ENCODE peak calls at places on chromosomes 16 and 17, in four cellular contexts. One of them, this sample, is unnamed.
A peak's percentile ranks its signal among the peaks of the same experiment; 100 is the strongest.

GRCh38 chr17:51435641-51436091 is 175.3 kb downstream of the UTP18 start:
- DNase-seq in HepG2: peak; percentile 92
- DNase-seq in GM12878: no peak
- DNase-seq in K562: peak; percentile 62
- DNase-seq in this sample: peak; percentile 51

GRCh38 chr16:276360-277077 is 775 bp upstream of the RGS11 start:
- DNase-seq in HepG2: no peak
- DNase-seq in K562: no peak
- DNase-seq in GM12878: no peak
- DNase-seq in this sample: no peak

GRCh38 chr17:3843935-3844516 is 2.0 kb downstream of the NCBP3 start:
- DNase-seq in HepG2: peak; percentile 59
- DNase-seq in GM12878: no peak
- DNase-seq in K562: peak; percentile 64
- DNase-seq in this sample: peak; percentile 40

GRCh38 chr16:80299416-80299815 is 241.4 kb upstream of the DYNLRB2 start:
- DNase-seq in K562: no peak
- DNase-seq in GM12878: no peak
- DNase-seq in HepG2: peak; percentile 9
- DNase-seq in this sample: no peak

GRCh38 chr16:76265434-76266045 is 11.7 kb upstream of the CNTNAP4 start:
- DNase-seq in GM12878: no peak
- DNase-seq in HepG2: peak; percentile 31
- DNase-seq in K562: peak; percentile 17
- DNase-seq in this sample: no peak

GRCh38 chr17:10171057-10171456 is 27.3 kb downstream of the GAS7 start:
- DNase-seq in K562: no peak
- DNase-seq in GM12878: no peak
- DNase-seq in HepG2: no peak
- DNase-seq in this sample: no peak

GRCh38 chr16:31201511-31202401 is 804 bp downstream of the PYCARD start:
- DNase-seq in HepG2: no peak
- DNase-seq in K562: peak; percentile 68
- DNase-seq in GM12878: no peak
- DNase-seq in this sample: no peak

GRCh38 chr17:71260366-71260765 is 860.5 kb upstream of the SOX9 start:
- DNase-seq in HepG2: no peak
- DNase-seq in K562: no peak
- DNase-seq in GM12878: no peak
- DNase-seq in this sample: no peak

GRCh38 chr17:79778504-79779087 is 648 bp downstream of the CBX2 start:
- DNase-seq in K562: peak; percentile 65
- DNase-seq in HepG2: no peak
- DNase-seq in GM12878: no peak
- DNase-seq in this sample: no peak

GRCh38 chr16:16042076-16042475 is 92.7 kb downstream of the ABCC1 start:
- DNase-seq in HepG2: no peak
- DNase-seq in GM12878: no peak
- DNase-seq in K562: no peak
- DNase-seq in this sample: peak; percentile 54

GRCh38 chr17:5762191-5762590 is 177.9 kb upstream of the NLRP1 start:
- DNase-seq in K562: no peak
- DNase-seq in GM12878: no peak
- DNase-seq in HepG2: no peak
- DNase-seq in this sample: no peak

GRCh38 chr17:66373944-66374817 is 71.8 kb downstream of the PRKCA start:
- DNase-seq in K562: peak; percentile 54
- DNase-seq in HepG2: no peak
- DNase-seq in GM12878: no peak
- DNase-seq in this sample: no peak

GRCh38 chr17:4490109-4490591 is 8.5 kb upstream of the SPNS2 start:
- DNase-seq in K562: no peak
- DNase-seq in HepG2: no peak
- DNase-seq in GM12878: no peak
- DNase-seq in this sample: no peak

GRCh38 chr16:83952940-83953795 is at the start of gene OSGIN1:
- DNase-seq in K562: peak; percentile 98
- DNase-seq in GM12878: peak; percentile 25
- DNase-seq in HepG2: peak; percentile 95
- DNase-seq in this sample: peak; percentile 90

GRCh38 chr16:21649196-21649595 is 3.2 kb downstream of the IGSF6 start:
- DNase-seq in K562: no peak
- DNase-seq in HepG2: no peak
- DNase-seq in GM12878: no peak
- DNase-seq in this sample: no peak

GRCh38 chr16:21652451-21652850 is at the start of gene IGSF6:
- DNase-seq in GM12878: no peak
- DNase-seq in K562: no peak
- DNase-seq in HepG2: no peak
- DNase-seq in this sample: no peak

GRCh38 chr16:21647562-21648164 is 4.7 kb downstream of the IGSF6 start:
- DNase-seq in K562: no peak
- DNase-seq in GM12878: no peak
- DNase-seq in HepG2: peak; percentile 45
- DNase-seq in this sample: no peak

GRCh38 chr16:21653571-21653970 is 1.2 kb upstream of the IGSF6 start:
- DNase-seq in K562: no peak
- DNase-seq in HepG2: no peak
- DNase-seq in GM12878: no peak
- DNase-seq in this sample: no peak

GRCh38 chr16:21650517-21650916 is 1.9 kb downstream of the IGSF6 start:
- DNase-seq in GM12878: no peak
- DNase-seq in HepG2: no peak
- DNase-seq in K562: no peak
- DNase-seq in this sample: no peak
- TF ChIP-seq MYC in GM12878: no peak
- TF ChIP-seq MYC in HepG2: no peak
- TF ChIP-seq MYC in K562: no peak
- TF ChIP-seq MYC in this sample: no peak

GRCh38 chr17:57739402-57740224 is 5.5 kb downstream of the CCDC182 start:
- DNase-seq in K562: peak; percentile 53
- DNase-seq in HepG2: peak; percentile 53
- DNase-seq in GM12878: no peak
- DNase-seq in this sample: no peak
- H3K4me3 ChIP-seq in K562: no peak overlapping the region
- H3K4me3 ChIP-seq in HepG2: no peak overlapping the region
- H3K4me3 ChIP-seq in GM12878: no peak overlapping the region
- H3K4me3 ChIP-seq in this sample: no peak overlapping the region

GRCh38 chr16:66934138-66934838 is at the start of gene CIAO2B:
- DNase-seq in GM12878: peak; percentile 47
- DNase-seq in K562: peak; percentile 93
- DNase-seq in HepG2: peak; percentile 77
- DNase-seq in this sample: peak; percentile 87

GRCh38 chr16:66936462-66936861 is 1.1 kb downstream of the CES2 start:
- DNase-seq in GM12878: no peak
- DNase-seq in HepG2: no peak
- DNase-seq in K562: no peak
- DNase-seq in this sample: no peak

GRCh38 chr16:66933776-66934137 is 445 bp downstream of the CIAO2B start:
- DNase-seq in K562: no peak
- DNase-seq in GM12878: no peak
- DNase-seq in HepG2: no peak
- DNase-seq in this sample: no peak

GRCh38 chr16:66936889-66937554 is 1.7 kb downstream of the CES2 start:
- DNase-seq in GM12878: no peak
- DNase-seq in K562: no peak
- DNase-seq in HepG2: no peak
- DNase-seq in this sample: no peak

DNA sequence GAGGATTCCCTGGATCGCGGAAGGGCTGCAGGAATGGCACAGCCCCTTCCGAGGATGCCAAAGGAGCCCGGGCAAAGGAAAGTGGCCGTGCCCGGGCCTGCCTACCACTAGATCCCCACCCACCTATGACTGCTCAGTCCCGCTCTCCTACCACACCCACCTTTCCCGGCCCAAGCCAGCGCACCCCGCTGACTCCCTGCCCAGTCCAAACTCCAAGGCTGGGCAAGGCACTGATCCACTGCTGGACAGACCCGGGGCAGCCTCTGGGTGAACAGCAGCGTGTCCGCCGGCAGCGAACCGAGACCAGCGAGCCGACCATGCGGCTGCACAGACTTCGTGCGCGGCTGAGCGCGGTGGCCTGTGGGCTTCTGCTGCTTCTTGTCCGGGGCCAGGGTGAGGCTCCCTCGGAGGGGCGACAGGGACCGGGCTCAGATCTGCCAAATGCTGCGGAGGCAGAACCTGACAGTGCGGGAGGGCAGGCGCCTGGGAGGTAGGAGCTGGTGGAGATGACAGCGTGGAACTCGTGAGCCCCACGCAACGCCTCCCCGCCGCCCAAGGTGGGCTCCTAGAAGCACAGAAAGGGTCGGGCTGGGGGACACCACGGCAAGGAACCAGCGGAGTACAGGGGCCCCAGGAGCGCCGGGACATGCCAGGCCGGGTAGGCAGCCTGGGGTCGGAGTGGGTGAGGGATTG is at the start of gene CES2:
- DNase-seq in K562: peak; percentile 31
- DNase-seq in GM12878: no peak
- DNase-seq in HepG2: peak; percentile 84
- DNase-seq in this sample: peak; percentile 35
- H3K9ac ChIP-seq in K562: peak within 1 kb of the TSS; percentile 98
- H3K9ac ChIP-seq in GM12878: peak within 1 kb of the TSS; percentile 94
- H3K9ac ChIP-seq in HepG2: peak within 1 kb of the TSS; percentile 90
- H3K9ac ChIP-seq in this sample: peak within 1 kb of the TSS; percentile 79

GRCh38 chr17:15306406-15306970 is 34.9 kb downstream of the TEKT3 start:
- DNase-seq in HepG2: no peak
- DNase-seq in K562: no peak
- DNase-seq in GM12878: no peak
- DNase-seq in this sample: peak; percentile 6

GRCh38 chr17:15307686-15308085 is 33.7 kb downstream of the TEKT3 start:
- DNase-seq in GM12878: no peak
- DNase-seq in HepG2: no peak
- DNase-seq in K562: no peak
- DNase-seq in this sample: no peak

GRCh38 chr17:15303293-15303692 is 38.1 kb downstream of the TEKT3 start:
- DNase-seq in HepG2: no peak
- DNase-seq in GM12878: no peak
- DNase-seq in K562: no peak
- DNase-seq in this sample: no peak

GRCh38 chr17:15301845-15302244 is 36.7 kb upstream of the PMP22 start:
- DNase-seq in GM12878: no peak
- DNase-seq in K562: no peak
- DNase-seq in HepG2: no peak
- DNase-seq in this sample: no peak

DNA sequence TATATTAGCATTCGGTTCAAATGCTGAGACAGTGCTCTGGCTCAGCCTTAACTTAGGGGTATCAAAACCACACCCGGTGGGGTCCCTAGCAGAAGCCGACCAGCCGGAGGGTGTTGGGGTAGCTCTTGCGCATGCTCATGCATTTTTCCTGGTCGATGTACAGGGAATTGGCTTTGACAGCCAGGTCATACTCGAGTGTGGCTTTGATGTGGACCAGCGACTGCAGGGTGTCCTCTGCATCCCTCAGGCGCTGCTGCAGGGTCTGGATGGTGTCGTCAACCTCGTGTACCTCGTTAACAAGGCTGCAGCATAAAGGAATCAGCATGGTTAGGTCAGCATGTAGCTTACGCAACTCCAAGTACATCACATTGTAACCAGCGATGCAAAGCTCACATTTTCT is 37.5 kb downstream of the TEKT3 start:
- DNase-seq in HepG2: no peak
- DNase-seq in GM12878: no peak
- DNase-seq in K562: no peak
- DNase-seq in this sample: no peak
- TF ChIP-seq MYC in HepG2: no peak
- TF ChIP-seq MYC in GM12878: no peak
- TF ChIP-seq MYC in K562: no peak
- TF ChIP-seq MYC in this sample: no peak

DNA sequence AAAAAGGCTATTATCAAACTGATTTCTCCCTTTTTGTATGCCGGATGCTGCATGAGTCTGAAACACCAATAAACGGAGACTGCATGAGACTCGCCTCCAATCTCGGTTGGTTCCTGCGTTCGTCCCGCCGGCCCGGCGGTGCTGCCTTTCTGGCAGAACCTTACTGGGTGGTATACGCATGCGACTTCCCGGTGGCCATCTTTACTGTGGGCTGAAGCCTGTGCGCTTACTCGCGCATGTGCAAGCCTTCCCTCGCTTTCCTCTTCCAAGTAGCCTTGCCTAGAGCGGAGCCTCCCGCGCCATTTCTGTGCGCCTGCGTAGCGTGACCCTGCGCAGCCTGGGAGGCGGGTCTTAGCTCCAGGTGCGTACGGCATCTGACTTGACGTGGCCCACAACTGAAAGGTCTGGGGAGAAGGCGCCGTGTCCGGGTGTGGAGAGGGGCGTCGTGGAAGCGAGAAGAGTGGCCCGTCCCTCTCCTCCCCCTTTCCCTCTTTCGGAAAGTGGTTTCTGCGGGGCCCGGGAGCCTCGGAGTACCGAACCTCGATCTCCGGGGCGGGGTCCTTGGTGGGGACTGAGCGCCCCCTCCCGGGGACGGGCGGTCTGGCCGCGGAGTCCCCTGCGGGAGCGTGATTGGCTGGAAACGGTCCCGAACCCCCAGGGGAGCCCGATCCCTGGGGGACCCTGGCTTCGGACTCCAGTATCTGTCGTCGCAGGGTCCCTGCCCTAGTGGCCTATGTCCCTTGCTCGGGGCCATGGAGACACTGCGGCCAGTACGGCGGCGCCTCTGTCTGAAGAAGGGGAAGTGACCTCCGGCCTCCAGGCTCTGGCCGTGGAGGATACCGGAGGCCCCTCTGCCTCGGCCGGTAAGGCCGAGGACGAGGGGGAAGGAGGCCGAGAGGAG is at the start of gene PAGR1:
- DNase-seq in HepG2: peak; percentile 99
- DNase-seq in GM12878: peak; percentile 100
- DNase-seq in K562: peak; percentile 99
- DNase-seq in this sample: peak; percentile 100
- H3K4me3 ChIP-seq in HepG2: peak within 1 kb of the TSS; percentile 93
- H3K4me3 ChIP-seq in GM12878: peak within 1 kb of the TSS; percentile 99
- H3K4me3 ChIP-seq in K562: peak within 1 kb of the TSS; percentile 68
- H3K4me3 ChIP-seq in this sample: peak within 1 kb of the TSS; percentile 81

GRCh38 chr16:2053897-2054296 is 6.1 kb downstream of the TSC2 start:
- DNase-seq in GM12878: no peak
- DNase-seq in K562: no peak
- DNase-seq in HepG2: no peak
- DNase-seq in this sample: no peak
- H3K9ac ChIP-seq in GM12878: no peak overlapping the region
- H3K9ac ChIP-seq in K562: no peak overlapping the region
- H3K9ac ChIP-seq in HepG2: no peak overlapping the region
- H3K9ac ChIP-seq in this sample: no peak overlapping the region